ENCODE peak calls at places on chromosomes 1 and 21, in five cellular contexts. M is neuronal stem cell, V is HS-5, C is LHCN-M2, I is Right ventricle myocardium inferior. E is an unnamed sample.

GRCh38 chr1:74343191-74343590 is 108.0 kb downstream of the TNNI3K start:
- DNase-seq in M (no peak), V (no peak), C (no peak), I (no peak), E (peak)

GRCh38 chr1:164709541-164710287 is 150.7 kb downstream of the PBX1 start:
- DNase-seq in M (no peak), V (no peak), C (no peak), I (no peak), E (no peak)

GRCh38 chr1:227273557-227273956 is 44.7 kb downstream of the CDC42BPA start:
- DNase-seq in M (peak), V (no peak), C (peak), I (no peak), E (peak)

GRCh38 chr21:15514073-15514946 is 215.5 kb upstream of the USP25 start:
- DNase-seq in M (no peak), V (no peak), C (no peak), I (no peak), E (no peak)

GRCh38 chr1:227937031-227937430 is 10.7 kb downstream of the WNT9A start:
- DNase-seq in M (no peak), V (no peak), C (no peak), I (peak), E (no peak)

GRCh38 chr1:26188477-26188876 is 1.9 kb upstream of the CATSPER4 start:
- DNase-seq in M (no peak), V (no peak), C (no peak), I (no peak), E (no peak)

GRCh38 chr1:240693036-240693435 is 81.1 kb upstream of the GREM2 start:
- DNase-seq in M (no peak), V (no peak), C (no peak), I (no peak), E (no peak)

GRCh38 chr21:44428281-44428942 is 26.9 kb upstream of the LRRC3 start:
- DNase-seq in M (no peak), V (peak), C (peak), I (peak), E (no peak)

GRCh38 chr1:44655609-44656008 is 18.7 kb downstream of the TMEM53 start:
- DNase-seq in M (no peak), V (no peak), C (peak), I (no peak), E (no peak)

GRCh38 chr1:64650411-64650810 is 94.5 kb upstream of the RAVER2 start:
- DNase-seq in M (no peak), V (no peak), C (no peak), I (no peak), E (no peak)

GRCh38 chr1:182527680-182528079 is 61.4 kb downstream of the RNASEL start:
- DNase-seq in M (no peak), V (no peak), C (no peak), I (no peak), E (no peak)

GRCh38 chr1:24077278-24077978 is 34.5 kb downstream of the MYOM3 start:
- DNase-seq in M (no peak), V (no peak), C (no peak), I (no peak), E (no peak)

GRCh38 chr1:53380296-53380695 is 52.4 kb upstream of the LRP8 start:
- DNase-seq in M (no peak), V (no peak), C (no peak), I (no peak), E (no peak)

GRCh38 chr1:15386128-15386824 is 23.4 kb upstream of the EFHD2 start:
- DNase-seq in M (no peak), V (no peak), C (no peak), I (no peak), E (peak)